ENCODE peak calls at places on chromosomes 7 and 10, in six cellular contexts. One of them, this sample, is unnamed.

GRCh38 chr10:72274213-72274729 is 547 bp downstream of the DDIT4 start:
- DNase-seq in endodermal cell: no peak
- DNase-seq in AG09309: no peak
- DNase-seq in cardiac fibroblast: no peak
- DNase-seq in astrocyte of the spinal cord: no peak
- DNase-seq in endothelial cell: peak
- DNase-seq in this sample: no peak

GRCh38 chr7:13945670-13946069 is 43.8 kb downstream of the ETV1 start:
- DNase-seq in endothelial cell: no peak
- DNase-seq in AG09309: peak
- DNase-seq in endodermal cell: no peak
- DNase-seq in astrocyte of the spinal cord: peak
- DNase-seq in cardiac fibroblast: peak
- DNase-seq in this sample: no peak

GRCh38 chr7:138204989-138205298 is 128.7 kb downstream of the AKR1D1 start:
- DNase-seq in endodermal cell: no peak
- DNase-seq in cardiac fibroblast: no peak
- DNase-seq in astrocyte of the spinal cord: no peak
- DNase-seq in endothelial cell: no peak
- DNase-seq in AG09309: no peak
- DNase-seq in this sample: no peak

GRCh38 chr7:2953588-2954407 is 89.9 kb downstream of the CARD11 start:
- DNase-seq in cardiac fibroblast: no peak
- DNase-seq in AG09309: no peak
- DNase-seq in endothelial cell: no peak
- DNase-seq in endodermal cell: peak
- DNase-seq in astrocyte of the spinal cord: no peak
- DNase-seq in this sample: no peak

GRCh38 chr10:132187421-132188138 is 832 bp downstream of the DPYSL4 start:
- DNase-seq in cardiac fibroblast: no peak
- DNase-seq in AG09309: no peak
- DNase-seq in astrocyte of the spinal cord: no peak
- DNase-seq in endothelial cell: peak
- DNase-seq in endodermal cell: peak
- DNase-seq in this sample: no peak

GRCh38 chr7:117083648-117084047 is 130.3 kb downstream of the ST7 start:
- DNase-seq in astrocyte of the spinal cord: no peak
- DNase-seq in endodermal cell: no peak
- DNase-seq in AG09309: no peak
- DNase-seq in cardiac fibroblast: no peak
- DNase-seq in endothelial cell: no peak
- DNase-seq in this sample: no peak

GRCh38 chr10:29443745-29444523 is 155.1 kb downstream of the LYZL1 start:
- DNase-seq in cardiac fibroblast: no peak
- DNase-seq in endothelial cell: no peak
- DNase-seq in AG09309: no peak
- DNase-seq in endodermal cell: no peak
- DNase-seq in astrocyte of the spinal cord: no peak
- DNase-seq in this sample: no peak

GRCh38 chr10:113297226-113297625 is 255.6 kb upstream of the HABP2 start:
- DNase-seq in astrocyte of the spinal cord: peak
- DNase-seq in AG09309: peak
- DNase-seq in cardiac fibroblast: peak
- DNase-seq in endodermal cell: no peak
- DNase-seq in endothelial cell: no peak
- DNase-seq in this sample: no peak

GRCh38 chr10:61974611-61975010 is 73.1 kb downstream of the ARID5B start:
- DNase-seq in AG09309: no peak
- DNase-seq in cardiac fibroblast: peak
- DNase-seq in astrocyte of the spinal cord: peak
- DNase-seq in endothelial cell: no peak
- DNase-seq in endodermal cell: no peak
- DNase-seq in this sample: no peak

GRCh38 chr10:66714741-66715140 is 211.1 kb upstream of the LRRTM3 start:
- DNase-seq in endothelial cell: no peak
- DNase-seq in AG09309: no peak
- DNase-seq in cardiac fibroblast: no peak
- DNase-seq in astrocyte of the spinal cord: peak
- DNase-seq in endodermal cell: no peak
- DNase-seq in this sample: no peak

GRCh38 chr7:67371429-67372305 is 375.0 kb downstream of the TYW1 start:
- DNase-seq in AG09309: peak
- DNase-seq in endodermal cell: peak
- DNase-seq in endothelial cell: peak
- DNase-seq in astrocyte of the spinal cord: peak
- DNase-seq in cardiac fibroblast: peak
- DNase-seq in this sample: peak
- TF ChIP-seq CTCF in AG09309: peak
- TF ChIP-seq CTCF in endodermal cell: peak
- TF ChIP-seq CTCF in endothelial cell: peak
- TF ChIP-seq CTCF in astrocyte of the spinal cord: peak
- TF ChIP-seq CTCF in cardiac fibroblast: peak
- TF ChIP-seq CTCF in this sample: peak

GRCh38 chr7:134985894-134986362 is 380 bp upstream of the AGBL3 start:
- DNase-seq in cardiac fibroblast: no peak
- DNase-seq in astrocyte of the spinal cord: no peak
- DNase-seq in endodermal cell: no peak
- DNase-seq in endothelial cell: no peak
- DNase-seq in AG09309: no peak
- DNase-seq in this sample: no peak
- TF ChIP-seq CTCF in cardiac fibroblast: peak
- TF ChIP-seq CTCF in astrocyte of the spinal cord: peak
- TF ChIP-seq CTCF in endodermal cell: no peak
- TF ChIP-seq CTCF in endothelial cell: no peak
- TF ChIP-seq CTCF in AG09309: no peak
- TF ChIP-seq CTCF in this sample: no peak

DNA sequence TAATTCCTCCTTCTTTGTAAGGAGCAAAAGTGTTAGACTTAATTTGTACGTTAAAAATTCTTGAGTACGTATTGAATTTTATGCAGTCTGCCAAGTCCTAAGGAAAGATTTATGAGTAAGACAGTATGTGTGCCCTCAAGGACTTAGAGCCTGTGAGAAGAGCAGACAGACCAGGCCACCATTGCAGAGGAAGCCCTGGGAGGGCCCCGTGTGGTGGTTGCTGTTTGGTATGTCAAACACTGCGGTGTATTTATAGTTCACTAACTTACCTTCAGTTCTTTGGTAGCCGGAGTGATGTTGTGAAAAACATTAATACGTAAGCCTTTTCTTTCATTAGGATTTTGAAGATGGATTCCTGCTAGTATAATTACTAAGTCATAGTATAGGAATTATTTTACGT is 82.9 kb downstream of the GALNT11 start:
- DNase-seq in endothelial cell: no peak
- DNase-seq in endodermal cell: no peak
- DNase-seq in cardiac fibroblast: no peak
- DNase-seq in AG09309: no peak
- DNase-seq in astrocyte of the spinal cord: no peak
- DNase-seq in this sample: no peak
- TF ChIP-seq CTCF in endothelial cell: no peak
- TF ChIP-seq CTCF in endodermal cell: peak
- TF ChIP-seq CTCF in cardiac fibroblast: no peak
- TF ChIP-seq CTCF in AG09309: no peak
- TF ChIP-seq CTCF in astrocyte of the spinal cord: no peak
- TF ChIP-seq CTCF in this sample: no peak

GRCh38 chr10:12975266-12975665 is 26.2 kb downstream of the CCDC3 start:
- DNase-seq in endothelial cell: peak
- DNase-seq in cardiac fibroblast: no peak
- DNase-seq in AG09309: no peak
- DNase-seq in endodermal cell: peak
- DNase-seq in astrocyte of the spinal cord: no peak
- DNase-seq in this sample: no peak
- TF ChIP-seq CTCF in endothelial cell: peak
- TF ChIP-seq CTCF in cardiac fibroblast: no peak
- TF ChIP-seq CTCF in AG09309: no peak
- TF ChIP-seq CTCF in endodermal cell: peak
- TF ChIP-seq CTCF in astrocyte of the spinal cord: peak
- TF ChIP-seq CTCF in this sample: no peak

GRCh38 chr7:142299226-142299625 is 41.4 kb upstream of the PRSS58 start:
- DNase-seq in cardiac fibroblast: no peak
- DNase-seq in AG09309: no peak
- DNase-seq in endothelial cell: no peak
- DNase-seq in astrocyte of the spinal cord: no peak
- DNase-seq in endodermal cell: no peak
- DNase-seq in this sample: no peak

GRCh38 chr7:142300689-142301088 is 42.8 kb upstream of the PRSS58 start:
- DNase-seq in AG09309: no peak
- DNase-seq in astrocyte of the spinal cord: no peak
- DNase-seq in cardiac fibroblast: no peak
- DNase-seq in endodermal cell: peak
- DNase-seq in endothelial cell: peak
- DNase-seq in this sample: no peak

GRCh38 chr7:142298631-142299030 is 40.8 kb upstream of the PRSS58 start:
- DNase-seq in endodermal cell: no peak
- DNase-seq in AG09309: no peak
- DNase-seq in cardiac fibroblast: no peak
- DNase-seq in astrocyte of the spinal cord: no peak
- DNase-seq in endothelial cell: no peak
- DNase-seq in this sample: no peak

GRCh38 chr7:142301299-142301698 is 43.4 kb upstream of the PRSS58 start:
- DNase-seq in endothelial cell: no peak
- DNase-seq in endodermal cell: no peak
- DNase-seq in cardiac fibroblast: no peak
- DNase-seq in AG09309: no peak
- DNase-seq in astrocyte of the spinal cord: no peak
- DNase-seq in this sample: no peak

GRCh38 chr7:142298009-142298408 is 40.2 kb upstream of the PRSS58 start:
- DNase-seq in astrocyte of the spinal cord: no peak
- DNase-seq in endodermal cell: peak
- DNase-seq in AG09309: no peak
- DNase-seq in cardiac fibroblast: no peak
- DNase-seq in endothelial cell: peak
- DNase-seq in this sample: no peak
- TF ChIP-seq CTCF in astrocyte of the spinal cord: peak
- TF ChIP-seq CTCF in endodermal cell: peak
- TF ChIP-seq CTCF in AG09309: peak
- TF ChIP-seq CTCF in cardiac fibroblast: peak
- TF ChIP-seq CTCF in endothelial cell: peak
- TF ChIP-seq CTCF in this sample: no peak

This sample was measured in AG09319.